ENCODE peak calls at places on chromosomes 3 and 15, in seven cellular contexts. One of them, this sample, is unnamed.

GRCh38 chr3:53173107-53173506 is 12.1 kb downstream of the PRKCD start:
- DNase-seq in endothelial cell of umbilical vein: no peak
- DNase-seq in Panc1: no peak
- DNase-seq in transverse colon: no peak
- DNase-seq in prostate gland: no peak
- DNase-seq in breast epithelium: no peak
- DNase-seq in stomach: no peak
- DNase-seq in this sample: no peak

GRCh38 chr3:9951962-9952805 is at the start of gene PRRT3:
- DNase-seq in endothelial cell of umbilical vein: no peak
- DNase-seq in Panc1: no peak
- DNase-seq in transverse colon: peak
- DNase-seq in prostate gland: no peak
- DNase-seq in breast epithelium: no peak
- DNase-seq in stomach: peak
- DNase-seq in this sample: no peak

GRCh38 chr3:101223016-101223415 is 97.4 kb downstream of the IMPG2 start:
- DNase-seq in endothelial cell of umbilical vein: no peak
- DNase-seq in Panc1: no peak
- DNase-seq in transverse colon: no peak
- DNase-seq in prostate gland: no peak
- DNase-seq in breast epithelium: no peak
- DNase-seq in stomach: no peak
- DNase-seq in this sample: no peak

GRCh38 chr3:194306109-194306686 is 44.9 kb downstream of the CPN2 start:
- DNase-seq in endothelial cell of umbilical vein: peak
- DNase-seq in Panc1: no peak
- DNase-seq in transverse colon: no peak
- DNase-seq in prostate gland: no peak
- DNase-seq in breast epithelium: no peak
- DNase-seq in stomach: no peak
- DNase-seq in this sample: no peak

GRCh38 chr15:23467110-23467600 is 20.1 kb upstream of the GOLGA6L2 start:
- DNase-seq in endothelial cell of umbilical vein: peak
- DNase-seq in Panc1: peak
- DNase-seq in transverse colon: no peak
- DNase-seq in prostate gland: no peak
- DNase-seq in breast epithelium: no peak
- DNase-seq in stomach: no peak
- DNase-seq in this sample: no peak

GRCh38 chr3:106566277-106566676 is 697.5 kb upstream of the CBLB start:
- DNase-seq in endothelial cell of umbilical vein: no peak
- DNase-seq in Panc1: no peak
- DNase-seq in transverse colon: no peak
- DNase-seq in prostate gland: no peak
- DNase-seq in breast epithelium: no peak
- DNase-seq in stomach: no peak
- DNase-seq in this sample: no peak

GRCh38 chr15:89101302-89102191 is 13.3 kb downstream of the ABHD2 start:
- DNase-seq in endothelial cell of umbilical vein: peak
- DNase-seq in Panc1: peak
- DNase-seq in transverse colon: peak
- DNase-seq in prostate gland: peak
- DNase-seq in breast epithelium: peak
- DNase-seq in stomach: peak
- DNase-seq in this sample: peak

GRCh38 chr3:112770026-112770626 is 76.5 kb downstream of the CD200R1L start:
- DNase-seq in endothelial cell of umbilical vein: peak
- DNase-seq in Panc1: no peak
- DNase-seq in transverse colon: no peak
- DNase-seq in prostate gland: no peak
- DNase-seq in breast epithelium: no peak
- DNase-seq in stomach: no peak
- DNase-seq in this sample: no peak

GRCh38 chr15:51104512-51104911 is 9.8 kb upstream of the TNFAIP8L3 start:
- DNase-seq in endothelial cell of umbilical vein: no peak
- DNase-seq in Panc1: no peak
- DNase-seq in transverse colon: peak
- DNase-seq in prostate gland: no peak
- DNase-seq in breast epithelium: no peak
- DNase-seq in stomach: peak
- DNase-seq in this sample: no peak

GRCh38 chr3:184129012-184129411 is 6.1 kb upstream of the EIF2B5 start:
- DNase-seq in endothelial cell of umbilical vein: peak
- DNase-seq in Panc1: no peak
- DNase-seq in transverse colon: no peak
- DNase-seq in prostate gland: peak
- DNase-seq in breast epithelium: no peak
- DNase-seq in stomach: peak
- DNase-seq in this sample: no peak

GRCh38 chr3:190552969-190553759 is 39.3 kb downstream of the IL1RAP start:
- DNase-seq in endothelial cell of umbilical vein: no peak
- DNase-seq in Panc1: no peak
- DNase-seq in transverse colon: no peak
- DNase-seq in prostate gland: no peak
- DNase-seq in breast epithelium: no peak
- DNase-seq in stomach: no peak
- DNase-seq in this sample: no peak

GRCh38 chr15:76252249-76252648 is 59.0 kb downstream of the ETFA start:
- DNase-seq in endothelial cell of umbilical vein: no peak
- DNase-seq in Panc1: no peak
- DNase-seq in transverse colon: no peak
- DNase-seq in prostate gland: no peak
- DNase-seq in breast epithelium: no peak
- DNase-seq in stomach: no peak
- DNase-seq in this sample: no peak

GRCh38 chr3:14256046-14256445 is 77.4 kb downstream of the LSM3 start:
- DNase-seq in endothelial cell of umbilical vein: no peak
- DNase-seq in Panc1: no peak
- DNase-seq in transverse colon: no peak
- DNase-seq in prostate gland: no peak
- DNase-seq in breast epithelium: no peak
- DNase-seq in stomach: no peak
- DNase-seq in this sample: no peak

DNA sequence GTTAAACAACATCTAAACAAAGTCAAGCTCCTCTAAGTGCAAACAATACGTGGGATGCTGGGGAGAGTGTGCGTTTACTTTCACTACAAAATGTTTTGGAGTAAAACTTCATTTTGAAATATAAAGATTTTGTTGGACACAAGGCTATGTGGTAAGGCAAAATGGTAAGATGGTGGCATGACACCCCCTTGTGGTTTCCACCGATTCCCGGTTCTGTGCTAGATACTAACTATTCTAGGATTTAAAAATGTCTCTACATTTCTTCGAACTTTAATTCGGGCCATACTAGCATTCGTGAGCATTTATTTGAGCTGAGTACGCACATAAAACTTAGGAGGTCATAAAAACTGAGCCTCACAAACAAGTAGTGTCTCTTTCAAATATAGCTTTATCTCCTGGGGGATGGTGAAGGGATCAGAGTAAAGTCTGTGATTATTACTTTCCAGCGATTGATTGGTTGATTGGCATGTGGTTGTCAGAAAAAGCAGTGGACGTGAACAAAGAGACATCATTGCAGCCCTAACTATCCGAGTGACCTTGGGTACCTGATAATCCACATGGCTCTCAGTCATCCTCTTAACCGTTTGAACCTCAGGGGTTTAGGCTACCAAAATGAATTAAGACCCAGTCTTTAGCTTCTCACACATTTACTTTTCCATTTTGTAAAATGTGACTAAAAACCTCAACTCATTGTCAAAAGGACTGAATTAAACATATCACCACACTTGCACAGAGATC is 1.1 kb upstream of the ZNF639 start:
- DNase-seq in endothelial cell of umbilical vein: peak
- DNase-seq in Panc1: peak
- DNase-seq in transverse colon: peak
- DNase-seq in prostate gland: no peak
- DNase-seq in breast epithelium: no peak
- DNase-seq in stomach: no peak
- DNase-seq in this sample: no peak
- TF ChIP-seq POLR2AphosphoS5 in endothelial cell of umbilical vein: no peak
- TF ChIP-seq POLR2AphosphoS5 in Panc1: no peak
- TF ChIP-seq POLR2AphosphoS5 in transverse colon: no peak
- TF ChIP-seq POLR2AphosphoS5 in prostate gland: no peak
- TF ChIP-seq POLR2AphosphoS5 in breast epithelium: no peak
- TF ChIP-seq POLR2AphosphoS5 in stomach: no peak
- TF ChIP-seq POLR2AphosphoS5 in this sample: no peak

DNA sequence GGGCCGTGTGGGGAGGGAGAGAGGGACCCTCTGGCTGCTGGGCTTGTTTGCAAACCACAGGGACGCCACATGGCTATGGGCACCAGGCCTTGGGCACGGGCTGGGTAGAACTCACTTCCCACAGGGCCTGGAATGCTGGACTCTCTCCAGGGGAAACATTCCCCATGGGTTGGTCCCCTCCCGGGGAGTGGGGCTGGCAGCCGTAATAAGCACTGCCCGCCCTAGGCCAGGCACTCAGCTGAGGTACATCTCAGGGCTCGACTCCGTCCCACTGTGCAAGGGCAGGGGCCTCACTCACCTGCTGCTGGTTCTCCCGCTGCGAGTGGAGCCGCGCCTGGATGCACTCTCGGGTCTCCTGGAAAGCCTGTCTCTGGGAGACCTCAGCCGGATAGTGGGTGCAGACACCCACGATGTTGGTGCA is 96.7 kb downstream of the ADCY5 start:
- DNase-seq in endothelial cell of umbilical vein: no peak
- DNase-seq in Panc1: no peak
- DNase-seq in transverse colon: no peak
- DNase-seq in prostate gland: no peak
- DNase-seq in breast epithelium: no peak
- DNase-seq in stomach: no peak
- DNase-seq in this sample: no peak
- H3K27ac ChIP-seq in endothelial cell of umbilical vein: no peak
- H3K27ac ChIP-seq in Panc1: no peak
- H3K27ac ChIP-seq in transverse colon: no peak
- H3K27ac ChIP-seq in prostate gland: no peak
- H3K27ac ChIP-seq in breast epithelium: no peak
- H3K27ac ChIP-seq in stomach: no peak
- H3K27ac ChIP-seq in this sample: peak

GRCh38 chr15:39580630-39581500 is at the start of gene THBS1:
- DNase-seq in endothelial cell of umbilical vein: peak
- DNase-seq in Panc1: no peak
- DNase-seq in transverse colon: peak
- DNase-seq in prostate gland: peak
- DNase-seq in breast epithelium: peak
- DNase-seq in stomach: peak
- DNase-seq in this sample: peak
- TF ChIP-seq POLR2AphosphoS5 in endothelial cell of umbilical vein: peak
- TF ChIP-seq POLR2AphosphoS5 in Panc1: no peak
- TF ChIP-seq POLR2AphosphoS5 in transverse colon: peak
- TF ChIP-seq POLR2AphosphoS5 in prostate gland: peak
- TF ChIP-seq POLR2AphosphoS5 in breast epithelium: peak
- TF ChIP-seq POLR2AphosphoS5 in stomach: peak
- TF ChIP-seq POLR2AphosphoS5 in this sample: peak

DNA sequence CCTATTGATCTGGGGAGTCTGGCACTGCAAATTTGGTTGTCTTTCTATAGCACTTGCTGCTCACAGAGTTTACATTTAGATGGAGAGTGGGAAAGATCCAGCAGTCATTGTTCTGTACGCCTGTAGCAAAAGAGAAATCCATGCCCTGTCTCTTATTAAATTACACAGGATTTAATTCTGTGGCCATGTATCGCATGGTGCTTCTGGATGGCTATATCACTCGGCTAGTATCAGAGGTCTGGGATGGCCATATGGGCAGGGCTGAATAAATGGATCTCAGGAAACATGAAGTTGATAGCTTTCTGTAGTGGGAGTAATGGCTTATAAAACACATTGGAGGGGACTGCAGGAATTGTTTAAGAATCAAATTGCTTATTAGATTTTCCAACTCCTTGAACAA is 325.8 kb upstream of the DPH6 start:
- DNase-seq in endothelial cell of umbilical vein: no peak
- DNase-seq in Panc1: no peak
- DNase-seq in transverse colon: no peak
- DNase-seq in prostate gland: no peak
- DNase-seq in breast epithelium: no peak
- DNase-seq in stomach: no peak
- DNase-seq in this sample: no peak
- H3K27ac ChIP-seq in endothelial cell of umbilical vein: no peak
- H3K27ac ChIP-seq in Panc1: no peak
- H3K27ac ChIP-seq in transverse colon: no peak
- H3K27ac ChIP-seq in prostate gland: no peak
- H3K27ac ChIP-seq in breast epithelium: no peak
- H3K27ac ChIP-seq in stomach: no peak
- H3K27ac ChIP-seq in this sample: no peak

GRCh38 chr3:48402281-48402732 is 27.6 kb downstream of the PLXNB1 start:
- DNase-seq in endothelial cell of umbilical vein: peak
- DNase-seq in Panc1: no peak
- DNase-seq in transverse colon: peak
- DNase-seq in prostate gland: peak
- DNase-seq in breast epithelium: peak
- DNase-seq in stomach: peak
- DNase-seq in this sample: peak

GRCh38 chr3:48403533-48404439 is 26.1 kb downstream of the PLXNB1 start:
- DNase-seq in endothelial cell of umbilical vein: no peak
- DNase-seq in Panc1: no peak
- DNase-seq in transverse colon: no peak
- DNase-seq in prostate gland: peak
- DNase-seq in breast epithelium: peak
- DNase-seq in stomach: peak
- DNase-seq in this sample: no peak

GRCh38 chr3:48400824-48401433 is 28.9 kb downstream of the FBXW12 start:
- DNase-seq in endothelial cell of umbilical vein: peak
- DNase-seq in Panc1: peak
- DNase-seq in transverse colon: peak
- DNase-seq in prostate gland: peak
- DNase-seq in breast epithelium: peak
- DNase-seq in stomach: peak
- DNase-seq in this sample: no peak

GRCh38 chr3:48404440-48405342 is 25.2 kb downstream of the PLXNB1 start:
- DNase-seq in endothelial cell of umbilical vein: no peak
- DNase-seq in Panc1: no peak
- DNase-seq in transverse colon: no peak
- DNase-seq in prostate gland: peak
- DNase-seq in breast epithelium: peak
- DNase-seq in stomach: peak
- DNase-seq in this sample: no peak

GRCh38 chr3:48402907-48403306 is 27.0 kb downstream of the PLXNB1 start:
- DNase-seq in endothelial cell of umbilical vein: no peak
- DNase-seq in Panc1: no peak
- DNase-seq in transverse colon: no peak
- DNase-seq in prostate gland: no peak
- DNase-seq in breast epithelium: no peak
- DNase-seq in stomach: no peak
- DNase-seq in this sample: no peak
- TF ChIP-seq POLR2AphosphoS5 in endothelial cell of umbilical vein: no peak
- TF ChIP-seq POLR2AphosphoS5 in Panc1: no peak
- TF ChIP-seq POLR2AphosphoS5 in transverse colon: no peak
- TF ChIP-seq POLR2AphosphoS5 in prostate gland: no peak
- TF ChIP-seq POLR2AphosphoS5 in breast epithelium: no peak
- TF ChIP-seq POLR2AphosphoS5 in stomach: no peak
- TF ChIP-seq POLR2AphosphoS5 in this sample: no peak